ENCODE peak calls at places on chromosomes 16 and 17, in seven cellular contexts. J is body of pancreas; E is islet precursor cell; T is CD4-positive, alpha-beta T cell; P is colonic mucosa; Z is IMR-90; I is osteocyte. X is an unnamed sample.

GRCh38 chr16:31455601-31456314 is 3.5 kb upstream of the ARMC5 start:
- DNase-seq in J (no peak), E (no peak), T (no peak), P (no peak), Z (no peak), I (no peak), X (no peak)

GRCh38 chr17:37342589-37342988 is 33.2 kb upstream of the C17orf78 start:
- DNase-seq in J (no peak), E (no peak), T (no peak), P (no peak), Z (no peak), I (no peak), X (no peak)

GRCh38 chr17:16371742-16372141 is 9.1 kb upstream of the UBB start:
- DNase-seq in J (no peak), E (no peak), T (no peak), P (no peak), Z (peak; percentile 98), I (no peak), X (no peak)

GRCh38 chr16:72837846-72838661 is 209.9 kb downstream of the ZFHX3 start:
- DNase-seq in J (no peak), E (no peak), T (no peak), P (no peak), Z (peak; percentile 77), I (no peak), X (no peak)

GRCh38 chr17:30827082-30827481 is 2.6 kb upstream of the CRLF3 start:
- DNase-seq in J (no peak), E (no peak), T (no peak), P (no peak), Z (no peak), I (no peak), X (no peak)

GRCh38 chr17:47231334-47231733 is 22.2 kb downstream of the MYL4 start:
- DNase-seq in J (no peak), E (no peak), T (no peak), P (no peak), Z (no peak), I (no peak), X (no peak)

GRCh38 chr17:77106874-77107358 is 33.9 kb upstream of the SEC14L1 start:
- DNase-seq in J (no peak), E (no peak), T (no peak), P (no peak), Z (no peak), I (no peak), X (no peak)

GRCh38 chr17:40953876-40954275 is 12.9 kb downstream of the KRT39 start:
- DNase-seq in J (peak; percentile 16), E (peak; percentile 15), T (no peak), P (no peak), Z (peak; percentile 94), I (no peak), X (no peak)

GRCh38 chr17:68290268-68290954 is 516 bp downstream of the SLC16A6 start:
- DNase-seq in J (peak; percentile 16), E (peak; percentile 76), T (peak; percentile 39), P (peak; percentile 29), Z (no peak), I (no peak), X (no peak)

GRCh38 chr17:80504671-80505413 is 28.4 kb upstream of the NPTX1 start:
- DNase-seq in J (peak; percentile 27), E (peak; percentile 84), T (no peak), P (no peak), Z (peak; percentile 85), I (no peak), X (no peak)

GRCh38 chr16:47886631-47887415 is 269.0 kb downstream of the ABCC12 start:
- DNase-seq in J (no peak), E (peak; percentile 87), T (no peak), P (no peak), Z (no peak), I (no peak), X (no peak)

GRCh38 chr17:72121164-72122001 is 563 bp downstream of the SOX9 start:
- DNase-seq in J (peak; percentile 59), E (peak; percentile 84), T (no peak), P (peak; percentile 58), Z (peak; percentile 69), I (peak; percentile 86), X (no peak)

GRCh38 chr16:82700541-82701240 is 73.9 kb downstream of the CDH13 start:
- DNase-seq in J (no peak), E (no peak), T (no peak), P (no peak), Z (peak; percentile 78), I (no peak), X (no peak)

GRCh38 chr16:61823326-61823725 is 212.9 kb downstream of the CDH8 start:
- DNase-seq in J (no peak), E (no peak), T (no peak), P (no peak), Z (no peak), I (no peak), X (no peak)

GRCh38 chr16:54923988-54924387 is 6.7 kb upstream of the IRX5 start:
- DNase-seq in J (no peak), E (no peak), T (no peak), P (no peak), Z (no peak), I (no peak), X (no peak)

GRCh38 chr16:89335803-89336485 is 118.4 kb downstream of the ZNF778 start:
- DNase-seq in J (no peak), E (no peak), T (no peak), P (no peak), Z (no peak), I (no peak), X (no peak)

GRCh38 chr16:19481291-19481690 is 40.6 kb downstream of the GDE1 start:
- DNase-seq in J (no peak), E (no peak), T (no peak), P (no peak), Z (no peak), I (no peak), X (no peak)

GRCh38 chr17:77432791-77433190 is 292.0 kb downstream of the SEC14L1 start:
- DNase-seq in J (no peak), E (no peak), T (no peak), P (no peak), Z (no peak), I (no peak), X (no peak)